ENCODE peak calls at places on chromosomes 12 and 14, in ten cellular contexts. S is HEK293T; L is effector memory CD8-positive, alpha-beta T cell; O is substantia nigra; U is renal cortical epithelial cell; E is uterus; H is NCI-H2081; B is psoas muscle; A is amniotic stem cell; T is CD8-positive, alpha-beta T cell. M is an unnamed sample.

GRCh38 chr12:110906088-110906487 is 14.3 kb downstream of the MYL2 start:
- DNase-seq in S (no peak), L (no peak), O (no peak), U (no peak), E (no peak), H (no peak), B (no peak), A (no peak), T (no peak), M (no peak)

GRCh38 chr12:62217466-62218194 is 42.6 kb upstream of the USP15 start:
- DNase-seq in S (no peak), L (no peak), O (no peak), U (no peak), E (no peak), H (no peak), B (no peak), A (no peak), T (no peak), M (no peak)

GRCh38 chr12:58359084-58359483 is 417.7 kb downstream of the ATP23 start:
- DNase-seq in S (no peak), L (no peak), O (no peak), U (no peak), E (no peak), H (no peak), B (no peak), A (peak; percentile 34), T (no peak), M (no peak)

GRCh38 chr12:92505373-92506340 is 197.1 kb upstream of the PLEKHG7 start:
- DNase-seq in S (no peak), L (peak; percentile 27), O (peak; percentile 23), U (no peak), E (peak; percentile 85), H (no peak), B (peak; percentile 62), A (no peak), T (peak; percentile 58), M (peak; percentile 67)

GRCh38 chr12:55642275-55643068 is 5.8 kb downstream of the OR10P1 start:
- DNase-seq in S (no peak), L (no peak), O (no peak), U (no peak), E (no peak), H (no peak), B (no peak), A (no peak), T (no peak), M (no peak)

GRCh38 chr14:74945852-74946658 is 9.3 kb downstream of the PGF start:
- DNase-seq in S (peak; percentile 83), L (peak; percentile 75), O (peak; percentile 78), U (peak; percentile 40), E (peak; percentile 75), H (peak; percentile 80), B (peak; percentile 85), A (peak; percentile 44), T (peak; percentile 83), M (peak; percentile 81)

GRCh38 chr12:109033239-109034196 is 12.7 kb upstream of the SVOP start:
- DNase-seq in S (peak; percentile 17), L (no peak), O (no peak), U (no peak), E (no peak), H (no peak), B (no peak), A (no peak), T (no peak), M (no peak)

GRCh38 chr12:31589896-31590729 is 823 bp downstream of the DENND5B start:
- DNase-seq in S (peak; percentile 57), L (no peak), O (peak; percentile 70), U (peak; percentile 56), E (peak; percentile 60), H (peak; percentile 51), B (peak; percentile 84), A (peak; percentile 40), T (no peak), M (peak; percentile 82)

GRCh38 chr12:132603240-132604107 is 6.9 kb downstream of the LRCOL1 start:
- DNase-seq in S (no peak), L (no peak), O (no peak), U (no peak), E (no peak), H (no peak), B (peak; percentile 51), A (no peak), T (no peak), M (peak; percentile 22)

GRCh38 chr14:46769292-46769691 is 117.7 kb upstream of the RPL10L start:
- DNase-seq in S (no peak), L (no peak), O (no peak), U (no peak), E (no peak), H (no peak), B (no peak), A (no peak), T (no peak), M (no peak)

GRCh38 chr12:3046441-3047200 is 30.6 kb upstream of the TSPAN9 start:
- DNase-seq in S (no peak), L (no peak), O (no peak), U (peak; percentile 79), E (no peak), H (no peak), B (peak; percentile 90), A (no peak), T (no peak), M (peak; percentile 71)

M was measured in left cardiac atrium.